ENCODE peak calls at places on chromosomes 7 and 10, in four cellular contexts. One of them, this sample, is unnamed.

GRCh38 chr7:106858618-106859532 is 6.2 kb upstream of the PIK3CG start:
- DNase-seq in HFF-Myc: no peak
- DNase-seq in neural crest cell: no peak
- DNase-seq in LoVo: peak; percentile 79
- DNase-seq in this sample: no peak

GRCh38 chr10:42977032-42977416 is 99.8 kb upstream of the RET start:
- DNase-seq in HFF-Myc: no peak
- DNase-seq in neural crest cell: no peak
- DNase-seq in LoVo: no peak
- DNase-seq in this sample: no peak

GRCh38 chr10:1361411-1362105 is 305.4 kb downstream of the WDR37 start:
- DNase-seq in HFF-Myc: no peak
- DNase-seq in neural crest cell: no peak
- DNase-seq in LoVo: no peak
- DNase-seq in this sample: no peak

GRCh38 chr7:70580161-70580560 is 551.8 kb upstream of the GALNT17 start:
- DNase-seq in HFF-Myc: no peak
- DNase-seq in neural crest cell: no peak
- DNase-seq in LoVo: no peak
- DNase-seq in this sample: no peak

GRCh38 chr7:25752967-25753791 is 398.8 kb upstream of the NFE2L3 start:
- DNase-seq in HFF-Myc: no peak
- DNase-seq in neural crest cell: peak; percentile 61
- DNase-seq in LoVo: no peak
- DNase-seq in this sample: no peak

GRCh38 chr7:43454936-43455518 is 127.9 kb upstream of the STK17A start:
- DNase-seq in HFF-Myc: peak; percentile 25
- DNase-seq in neural crest cell: no peak
- DNase-seq in LoVo: peak; percentile 44
- DNase-seq in this sample: no peak

GRCh38 chr10:89389254-89389653 is 3.2 kb upstream of the IFIT1 start:
- DNase-seq in HFF-Myc: no peak
- DNase-seq in neural crest cell: no peak
- DNase-seq in LoVo: peak; percentile 31
- DNase-seq in this sample: no peak

GRCh38 chr10:75959912-75960311 is 528.5 kb downstream of the LRMDA start:
- DNase-seq in HFF-Myc: no peak
- DNase-seq in neural crest cell: no peak
- DNase-seq in LoVo: no peak
- DNase-seq in this sample: no peak

GRCh38 chr10:109866995-109867635 is 56.2 kb downstream of the XPNPEP1 start:
- DNase-seq in HFF-Myc: no peak
- DNase-seq in neural crest cell: no peak
- DNase-seq in LoVo: no peak
- DNase-seq in this sample: no peak

GRCh38 chr7:32117837-32118236 is 47.6 kb upstream of the PDE1C start:
- DNase-seq in HFF-Myc: no peak
- DNase-seq in neural crest cell: no peak
- DNase-seq in LoVo: no peak
- DNase-seq in this sample: no peak

GRCh38 chr10:77925410-77925794 is 1.2 kb downstream of the DLG5 start:
- DNase-seq in HFF-Myc: no peak
- DNase-seq in neural crest cell: no peak
- DNase-seq in LoVo: no peak
- DNase-seq in this sample: no peak

GRCh38 chr10:22229756-22230330 is 12.0 kb upstream of the EBLN1 start:
- DNase-seq in HFF-Myc: no peak
- DNase-seq in neural crest cell: no peak
- DNase-seq in LoVo: no peak
- DNase-seq in this sample: no peak

GRCh38 chr10:111018021-111018420 is 58.8 kb upstream of the ADRA2A start:
- DNase-seq in HFF-Myc: peak; percentile 14
- DNase-seq in neural crest cell: no peak
- DNase-seq in LoVo: no peak
- DNase-seq in this sample: no peak

GRCh38 chr10:37700886-37701780 is 156.3 kb downstream of the ZNF248 start:
- DNase-seq in HFF-Myc: no peak
- DNase-seq in neural crest cell: no peak
- DNase-seq in LoVo: no peak
- DNase-seq in this sample: no peak

GRCh38 chr10:100359529-100360150 is 12.6 kb downstream of the SCD start:
- DNase-seq in HFF-Myc: no peak
- DNase-seq in neural crest cell: no peak
- DNase-seq in LoVo: no peak
- DNase-seq in this sample: no peak

GRCh38 chr10:93199221-93199681 is 125.6 kb downstream of the CYP26A1 start:
- DNase-seq in HFF-Myc: no peak
- DNase-seq in neural crest cell: no peak
- DNase-seq in LoVo: no peak
- DNase-seq in this sample: no peak

GRCh38 chr7:41930538-41931262 is 227.8 kb upstream of the INHBA start:
- DNase-seq in HFF-Myc: no peak
- DNase-seq in neural crest cell: no peak
- DNase-seq in LoVo: no peak
- DNase-seq in this sample: no peak

GRCh38 chr7:123747089-123747488 is 1.7 kb downstream of the WASL start:
- DNase-seq in HFF-Myc: no peak
- DNase-seq in neural crest cell: no peak
- DNase-seq in LoVo: no peak
- DNase-seq in this sample: no peak

GRCh38 chr7:542935-543789 is 23.5 kb upstream of the PDGFA start:
- DNase-seq in HFF-Myc: no peak
- DNase-seq in neural crest cell: no peak
- DNase-seq in LoVo: no peak
- DNase-seq in this sample: peak; percentile 76

GRCh38 chr7:108920490-108920889 is 350.8 kb downstream of the DNAJB9 start:
- DNase-seq in HFF-Myc: no peak
- DNase-seq in neural crest cell: no peak
- DNase-seq in LoVo: no peak
- DNase-seq in this sample: no peak

GRCh38 chr7:41047789-41048191 is 655.1 kb downstream of the INHBA start:
- DNase-seq in HFF-Myc: peak; percentile 56
- DNase-seq in neural crest cell: no peak
- DNase-seq in LoVo: no peak
- DNase-seq in this sample: peak; percentile 51

GRCh38 chr10:101710064-101710695 is 15.2 kb upstream of the FBXW4 start:
- DNase-seq in HFF-Myc: no peak
- DNase-seq in neural crest cell: no peak
- DNase-seq in LoVo: no peak
- DNase-seq in this sample: no peak

GRCh38 chr7:30116771-30117170 is 18.0 kb upstream of the MTURN start:
- DNase-seq in HFF-Myc: no peak
- DNase-seq in neural crest cell: no peak
- DNase-seq in LoVo: no peak
- DNase-seq in this sample: no peak

GRCh38 chr7:95047291-95047690 is 139.9 kb downstream of the PPP1R9A start:
- DNase-seq in HFF-Myc: no peak
- DNase-seq in neural crest cell: no peak
- DNase-seq in LoVo: no peak
- DNase-seq in this sample: no peak

GRCh38 chr7:148993193-148993592 is 35.1 kb downstream of the PDIA4 start:
- DNase-seq in HFF-Myc: no peak
- DNase-seq in neural crest cell: no peak
- DNase-seq in LoVo: no peak
- DNase-seq in this sample: no peak

GRCh38 chr7:5296627-5297226 is 14.0 kb downstream of the SLC29A4 start:
- DNase-seq in HFF-Myc: no peak
- DNase-seq in neural crest cell: peak; percentile 57
- DNase-seq in LoVo: no peak
- DNase-seq in this sample: no peak

GRCh38 chr7:45911311-45911710 is 9.8 kb downstream of the IGFBP3 start:
- DNase-seq in HFF-Myc: no peak
- DNase-seq in neural crest cell: no peak
- DNase-seq in LoVo: no peak
- DNase-seq in this sample: no peak

GRCh38 chr7:152675761-152676636 is at the start of gene XRCC2:
- DNase-seq in HFF-Myc: peak; percentile 62
- DNase-seq in neural crest cell: peak; percentile 96
- DNase-seq in LoVo: peak; percentile 97
- DNase-seq in this sample: peak; percentile 79

GRCh38 chr7:103810112-103810744 is 179.2 kb downstream of the RELN start:
- DNase-seq in HFF-Myc: no peak
- DNase-seq in neural crest cell: no peak
- DNase-seq in LoVo: no peak
- DNase-seq in this sample: no peak

GRCh38 chr10:76433161-76434005 is 1002.0 kb downstream of the LRMDA start:
- DNase-seq in HFF-Myc: no peak
- DNase-seq in neural crest cell: no peak
- DNase-seq in LoVo: no peak
- DNase-seq in this sample: no peak

GRCh38 chr10:110088756-110089155 is 81.0 kb downstream of the ADD3 start:
- DNase-seq in HFF-Myc: no peak
- DNase-seq in neural crest cell: no peak
- DNase-seq in LoVo: no peak
- DNase-seq in this sample: no peak

GRCh38 chr7:23062452-23062851 is 43.1 kb upstream of the KLHL7 start:
- DNase-seq in HFF-Myc: no peak
- DNase-seq in neural crest cell: no peak
- DNase-seq in LoVo: no peak
- DNase-seq in this sample: no peak

GRCh38 chr7:94298943-94299342 is 95.8 kb upstream of the COL1A2 start:
- DNase-seq in HFF-Myc: no peak
- DNase-seq in neural crest cell: no peak
- DNase-seq in LoVo: no peak
- DNase-seq in this sample: no peak

GRCh38 chr10:131736321-131736980 is 164.4 kb upstream of the PPP2R2D start:
- DNase-seq in HFF-Myc: no peak
- DNase-seq in neural crest cell: no peak
- DNase-seq in LoVo: no peak
- DNase-seq in this sample: no peak

GRCh38 chr10:78307576-78307975 is 273.9 kb downstream of the RPS24 start:
- DNase-seq in HFF-Myc: no peak
- DNase-seq in neural crest cell: no peak
- DNase-seq in LoVo: no peak
- DNase-seq in this sample: no peak

GRCh38 chr10:31426425-31426824 is 107.4 kb downstream of the ZEB1 start:
- DNase-seq in HFF-Myc: peak; percentile 90
- DNase-seq in neural crest cell: no peak
- DNase-seq in LoVo: no peak
- DNase-seq in this sample: peak; percentile 10

GRCh38 chr7:157490465-157490912 is 153.7 kb downstream of the DNAJB6 start:
- DNase-seq in HFF-Myc: no peak
- DNase-seq in neural crest cell: no peak
- DNase-seq in LoVo: peak; percentile 69
- DNase-seq in this sample: no peak

GRCh38 chr7:34153680-34154270 is 248.4 kb downstream of the BMPER start:
- DNase-seq in HFF-Myc: no peak
- DNase-seq in neural crest cell: no peak
- DNase-seq in LoVo: no peak
- DNase-seq in this sample: no peak

GRCh38 chr7:139108256-139109187 is 998 bp downstream of the ZC3HAV1 start:
- DNase-seq in HFF-Myc: no peak
- DNase-seq in neural crest cell: peak; percentile 7
- DNase-seq in LoVo: no peak
- DNase-seq in this sample: no peak

This sample was measured in AG09319.